ENCODE peak calls at places on chromosomes 6 and 20, in eight cellular contexts. F is NCI-H2081, D is mesothelial cell of epicardium, P is tibial artery, A is suprapubic skin, G is MCF 10A, T is A172, Z is astrocyte of the spinal cord. L is an unnamed sample.
A peak's percentile ranks its signal among the peaks of the same experiment; 100 is the strongest.

GRCh38 chr6:169093121-169093723 is 160.4 kb downstream of the THBS2 start:
- DNase-seq in F (no peak), D (no peak), P (no peak), A (no peak), G (no peak), T (no peak), Z (no peak), L (no peak)

GRCh38 chr20:44644384-44645131 is 6.9 kb downstream of the ADA start:
- DNase-seq in F (no peak), D (no peak), P (no peak), A (no peak), G (no peak), T (no peak), Z (no peak), L (no peak)

GRCh38 chr20:43545837-43546578 is 12.8 kb upstream of the SGK2 start:
- DNase-seq in F (no peak), D (no peak), P (no peak), A (no peak), G (no peak), T (no peak), Z (no peak), L (no peak)

GRCh38 chr6:74431873-74432272 is 735.9 kb downstream of the CD109 start:
- DNase-seq in F (no peak), D (no peak), P (no peak), A (no peak), G (no peak), T (no peak), Z (peak; percentile 12), L (peak; percentile 22)

GRCh38 chr20:37390503-37390890 is 44.6 kb downstream of the SRC start:
- DNase-seq in F (no peak), D (no peak), P (peak; percentile 5), A (no peak), G (no peak), T (no peak), Z (no peak), L (no peak)

GRCh38 chr20:19756756-19757486 is 1.1 kb upstream of the RIN2 start:
- DNase-seq in F (no peak), D (no peak), P (no peak), A (peak; percentile 18), G (no peak), T (no peak), Z (peak; percentile 12), L (peak; percentile 23)

GRCh38 chr6:148164645-148165044 is 178.0 kb upstream of the SASH1 start:
- DNase-seq in F (no peak), D (no peak), P (no peak), A (no peak), G (no peak), T (no peak), Z (no peak), L (no peak)

GRCh38 chr6:89589297-89590074 is 49.1 kb downstream of the LYRM2 start:
- DNase-seq in F (no peak), D (no peak), P (no peak), A (no peak), G (no peak), T (no peak), Z (no peak), L (no peak)

GRCh38 chr6:149216459-149216858 is 101.1 kb upstream of the TAB2 start:
- DNase-seq in F (no peak), D (no peak), P (no peak), A (no peak), G (no peak), T (no peak), Z (no peak), L (no peak)

GRCh38 chr6:111721677-111722219 is 116.1 kb upstream of the TRAF3IP2 start:
- DNase-seq in F (no peak), D (no peak), P (no peak), A (no peak), G (peak; percentile 58), T (peak; percentile 5), Z (peak; percentile 36), L (peak; percentile 62)

L was measured in PC-3.